ENCODE peak calls at places on chromosomes 13 and 19, in five cellular contexts. One of them, this sample, is unnamed.

GRCh38 chr19:43624933-43625332 is 5.5 kb upstream of the ZNF428 start:
- DNase-seq in D721Med: no peak
- DNase-seq in NCI-H2029: no peak
- DNase-seq in memory B cell: peak; percentile 81
- DNase-seq in RWPE1: no peak
- DNase-seq in this sample: no peak

GRCh38 chr13:19737844-19738557 is 44.7 kb downstream of the PSPC1 start:
- DNase-seq in D721Med: no peak
- DNase-seq in NCI-H2029: no peak
- DNase-seq in memory B cell: no peak
- DNase-seq in RWPE1: no peak
- DNase-seq in this sample: no peak

GRCh38 chr13:20489185-20489820 is 36.4 kb downstream of the CRYL1 start:
- DNase-seq in D721Med: no peak
- DNase-seq in NCI-H2029: peak; percentile 48
- DNase-seq in memory B cell: no peak
- DNase-seq in RWPE1: peak; percentile 41
- DNase-seq in this sample: no peak

GRCh38 chr19:19490247-19490968 is 24.9 kb downstream of the TSSK6 start:
- DNase-seq in D721Med: peak; percentile 89
- DNase-seq in NCI-H2029: peak; percentile 34
- DNase-seq in memory B cell: peak; percentile 80
- DNase-seq in RWPE1: peak; percentile 75
- DNase-seq in this sample: peak; percentile 58

GRCh38 chr19:55907286-55907685 is 24.9 kb downstream of the NLRP13 start:
- DNase-seq in D721Med: no peak
- DNase-seq in NCI-H2029: no peak
- DNase-seq in memory B cell: no peak
- DNase-seq in RWPE1: no peak
- DNase-seq in this sample: no peak

GRCh38 chr19:39768334-39768733 is 10.3 kb upstream of the LEUTX start:
- DNase-seq in D721Med: no peak
- DNase-seq in NCI-H2029: no peak
- DNase-seq in memory B cell: no peak
- DNase-seq in RWPE1: no peak
- DNase-seq in this sample: peak; percentile 86

GRCh38 chr19:10835089-10835753 is 791 bp downstream of the TMED1 start:
- DNase-seq in D721Med: peak; percentile 97
- DNase-seq in NCI-H2029: no peak
- DNase-seq in memory B cell: no peak
- DNase-seq in RWPE1: peak; percentile 99
- DNase-seq in this sample: no peak

GRCh38 chr19:47805313-47805712 is 962 bp upstream of the TPRX1 start:
- DNase-seq in D721Med: no peak
- DNase-seq in NCI-H2029: no peak
- DNase-seq in memory B cell: no peak
- DNase-seq in RWPE1: no peak
- DNase-seq in this sample: no peak

GRCh38 chr13:47087841-47088240 is 191.0 kb upstream of the HTR2A start:
- DNase-seq in D721Med: no peak
- DNase-seq in NCI-H2029: no peak
- DNase-seq in memory B cell: no peak
- DNase-seq in RWPE1: no peak
- DNase-seq in this sample: no peak

GRCh38 chr13:36801035-36801434 is 18.0 kb upstream of the RFXAP start:
- DNase-seq in D721Med: no peak
- DNase-seq in NCI-H2029: no peak
- DNase-seq in memory B cell: no peak
- DNase-seq in RWPE1: no peak
- DNase-seq in this sample: peak; percentile 7